ENCODE peak calls at places on chromosome 12, in seven cellular contexts. One of them, this sample, is unnamed.
A peak's percentile ranks its signal among the peaks of the same experiment; 100 is the strongest.

GRCh38 chr12:69419701-69420100 is 50.5 kb upstream of the FRS2 start:
- DNase-seq in thoracic aorta: no peak
- DNase-seq in choroid plexus epithelial cell: no peak
- DNase-seq in cardiac muscle cell: no peak
- DNase-seq in left ventricle myocardium inferior: no peak
- DNase-seq in epithelial cell of esophagus: no peak
- DNase-seq in prostate gland: no peak
- DNase-seq in this sample: no peak

GRCh38 chr12:5123921-5124320 is 80.2 kb downstream of the KCNA5 start:
- DNase-seq in epithelial cell of esophagus: no peak
- DNase-seq in choroid plexus epithelial cell: no peak
- DNase-seq in thoracic aorta: no peak
- DNase-seq in left ventricle myocardium inferior: no peak
- DNase-seq in cardiac muscle cell: no peak
- DNase-seq in prostate gland: no peak
- DNase-seq in this sample: no peak

GRCh38 chr12:97267803-97268202 is 194.8 kb upstream of the RMST start:
- DNase-seq in epithelial cell of esophagus: no peak
- DNase-seq in prostate gland: no peak
- DNase-seq in thoracic aorta: no peak
- DNase-seq in left ventricle myocardium inferior: no peak
- DNase-seq in choroid plexus epithelial cell: no peak
- DNase-seq in cardiac muscle cell: no peak
- DNase-seq in this sample: no peak

GRCh38 chr12:30725739-30726138 is 29.0 kb downstream of the CAPRIN2 start:
- DNase-seq in epithelial cell of esophagus: peak; percentile 75
- DNase-seq in left ventricle myocardium inferior: no peak
- DNase-seq in choroid plexus epithelial cell: peak; percentile 80
- DNase-seq in prostate gland: no peak
- DNase-seq in cardiac muscle cell: peak; percentile 80
- DNase-seq in thoracic aorta: no peak
- DNase-seq in this sample: peak; percentile 59

GRCh38 chr12:52385226-52385702 is at the start of gene KRT84:
- DNase-seq in thoracic aorta: no peak
- DNase-seq in left ventricle myocardium inferior: no peak
- DNase-seq in epithelial cell of esophagus: no peak
- DNase-seq in cardiac muscle cell: no peak
- DNase-seq in prostate gland: no peak
- DNase-seq in choroid plexus epithelial cell: no peak
- DNase-seq in this sample: no peak

GRCh38 chr12:70787612-70788011 is 132.9 kb downstream of the PTPRR start:
- DNase-seq in epithelial cell of esophagus: no peak
- DNase-seq in cardiac muscle cell: no peak
- DNase-seq in prostate gland: no peak
- DNase-seq in left ventricle myocardium inferior: no peak
- DNase-seq in thoracic aorta: no peak
- DNase-seq in choroid plexus epithelial cell: no peak
- DNase-seq in this sample: no peak

GRCh38 chr12:117674313-117674712 is 294.5 kb downstream of the KSR2 start:
- DNase-seq in choroid plexus epithelial cell: no peak
- DNase-seq in epithelial cell of esophagus: no peak
- DNase-seq in thoracic aorta: no peak
- DNase-seq in cardiac muscle cell: no peak
- DNase-seq in prostate gland: no peak
- DNase-seq in left ventricle myocardium inferior: no peak
- DNase-seq in this sample: no peak

GRCh38 chr12:32134144-32134888 is 27.7 kb downstream of the BICD1 start:
- DNase-seq in prostate gland: no peak
- DNase-seq in left ventricle myocardium inferior: no peak
- DNase-seq in epithelial cell of esophagus: peak; percentile 59
- DNase-seq in cardiac muscle cell: peak; percentile 43
- DNase-seq in thoracic aorta: no peak
- DNase-seq in choroid plexus epithelial cell: peak; percentile 51
- DNase-seq in this sample: no peak

GRCh38 chr12:15774819-15775218 is 14.4 kb downstream of the EPS8 start:
- DNase-seq in epithelial cell of esophagus: no peak
- DNase-seq in left ventricle myocardium inferior: no peak
- DNase-seq in choroid plexus epithelial cell: peak; percentile 77
- DNase-seq in cardiac muscle cell: no peak
- DNase-seq in prostate gland: no peak
- DNase-seq in thoracic aorta: no peak
- DNase-seq in this sample: no peak

GRCh38 chr12:103468837-103469236 is 26.9 kb downstream of the C12orf42 start:
- DNase-seq in choroid plexus epithelial cell: no peak
- DNase-seq in epithelial cell of esophagus: no peak
- DNase-seq in left ventricle myocardium inferior: no peak
- DNase-seq in cardiac muscle cell: no peak
- DNase-seq in thoracic aorta: no peak
- DNase-seq in prostate gland: no peak
- DNase-seq in this sample: no peak

GRCh38 chr12:94148841-94149780 is 734 bp downstream of the PLXNC1 start:
- DNase-seq in prostate gland: no peak
- DNase-seq in choroid plexus epithelial cell: peak; percentile 60
- DNase-seq in thoracic aorta: no peak
- DNase-seq in left ventricle myocardium inferior: peak; percentile 33
- DNase-seq in cardiac muscle cell: peak; percentile 72
- DNase-seq in epithelial cell of esophagus: peak; percentile 7
- DNase-seq in this sample: no peak

GRCh38 chr12:121087467-121088207 is 45.0 kb upstream of the P2RX7 start:
- DNase-seq in epithelial cell of esophagus: no peak
- DNase-seq in prostate gland: no peak
- DNase-seq in left ventricle myocardium inferior: no peak
- DNase-seq in thoracic aorta: no peak
- DNase-seq in cardiac muscle cell: no peak
- DNase-seq in choroid plexus epithelial cell: no peak
- DNase-seq in this sample: no peak

GRCh38 chr12:101594700-101595099 is at the start of gene MYBPC1:
- DNase-seq in left ventricle myocardium inferior: no peak
- DNase-seq in choroid plexus epithelial cell: no peak
- DNase-seq in epithelial cell of esophagus: no peak
- DNase-seq in cardiac muscle cell: no peak
- DNase-seq in prostate gland: no peak
- DNase-seq in thoracic aorta: no peak
- DNase-seq in this sample: no peak

GRCh38 chr12:92721130-92721529 is 18.3 kb downstream of the PLEKHG7 start:
- DNase-seq in prostate gland: no peak
- DNase-seq in thoracic aorta: no peak
- DNase-seq in epithelial cell of esophagus: no peak
- DNase-seq in choroid plexus epithelial cell: peak; percentile 49
- DNase-seq in left ventricle myocardium inferior: no peak
- DNase-seq in cardiac muscle cell: peak; percentile 14
- DNase-seq in this sample: no peak

GRCh38 chr12:114392909-114393308 is 13.0 kb downstream of the TBX5 start:
- DNase-seq in cardiac muscle cell: no peak
- DNase-seq in left ventricle myocardium inferior: peak; percentile 31
- DNase-seq in choroid plexus epithelial cell: no peak
- DNase-seq in thoracic aorta: no peak
- DNase-seq in prostate gland: no peak
- DNase-seq in epithelial cell of esophagus: no peak
- DNase-seq in this sample: no peak

GRCh38 chr12:117090816-117091711 is 8.2 kb downstream of the TESC start:
- DNase-seq in choroid plexus epithelial cell: no peak
- DNase-seq in cardiac muscle cell: no peak
- DNase-seq in epithelial cell of esophagus: no peak
- DNase-seq in prostate gland: no peak
- DNase-seq in left ventricle myocardium inferior: no peak
- DNase-seq in thoracic aorta: no peak
- DNase-seq in this sample: no peak

GRCh38 chr12:121678721-121679300 is 9.4 kb upstream of the MORN3 start:
- DNase-seq in left ventricle myocardium inferior: no peak
- DNase-seq in choroid plexus epithelial cell: no peak
- DNase-seq in thoracic aorta: no peak
- DNase-seq in cardiac muscle cell: no peak
- DNase-seq in epithelial cell of esophagus: no peak
- DNase-seq in prostate gland: no peak
- DNase-seq in this sample: no peak

GRCh38 chr12:43758247-43758727 is 303 bp downstream of the PUS7L start:
- DNase-seq in cardiac muscle cell: peak; percentile 46
- DNase-seq in epithelial cell of esophagus: peak; percentile 56
- DNase-seq in prostate gland: peak; percentile 27
- DNase-seq in choroid plexus epithelial cell: peak; percentile 50
- DNase-seq in thoracic aorta: no peak
- DNase-seq in left ventricle myocardium inferior: no peak
- DNase-seq in this sample: no peak

GRCh38 chr12:49623142-49623899 is at the start of gene PRPF40B:
- DNase-seq in epithelial cell of esophagus: peak; percentile 86
- DNase-seq in thoracic aorta: peak; percentile 56
- DNase-seq in left ventricle myocardium inferior: peak; percentile 90
- DNase-seq in cardiac muscle cell: peak; percentile 89
- DNase-seq in prostate gland: peak; percentile 84
- DNase-seq in choroid plexus epithelial cell: peak; percentile 86
- DNase-seq in this sample: no peak

GRCh38 chr12:88944403-88944802 is 364.1 kb upstream of the KITLG start:
- DNase-seq in left ventricle myocardium inferior: no peak
- DNase-seq in cardiac muscle cell: peak; percentile 53
- DNase-seq in choroid plexus epithelial cell: peak; percentile 53
- DNase-seq in thoracic aorta: no peak
- DNase-seq in epithelial cell of esophagus: peak; percentile 81
- DNase-seq in prostate gland: no peak
- DNase-seq in this sample: no peak

GRCh38 chr12:106317406-106318082 is 15.0 kb downstream of the TCP11L2 start:
- DNase-seq in thoracic aorta: no peak
- DNase-seq in epithelial cell of esophagus: peak; percentile 65
- DNase-seq in prostate gland: no peak
- DNase-seq in left ventricle myocardium inferior: no peak
- DNase-seq in choroid plexus epithelial cell: no peak
- DNase-seq in cardiac muscle cell: no peak
- DNase-seq in this sample: no peak

GRCh38 chr12:98754095-98754494 is 109.0 kb downstream of the APAF1 start:
- DNase-seq in left ventricle myocardium inferior: no peak
- DNase-seq in choroid plexus epithelial cell: peak; percentile 67
- DNase-seq in epithelial cell of esophagus: peak; percentile 70
- DNase-seq in thoracic aorta: no peak
- DNase-seq in prostate gland: no peak
- DNase-seq in cardiac muscle cell: peak; percentile 9
- DNase-seq in this sample: peak; percentile 21

GRCh38 chr12:103495158-103495782 is 498 bp downstream of the C12orf42 start:
- DNase-seq in choroid plexus epithelial cell: no peak
- DNase-seq in left ventricle myocardium inferior: no peak
- DNase-seq in cardiac muscle cell: no peak
- DNase-seq in prostate gland: no peak
- DNase-seq in epithelial cell of esophagus: peak; percentile 37
- DNase-seq in thoracic aorta: no peak
- DNase-seq in this sample: no peak

GRCh38 chr12:93440043-93440835 is 1.5 kb downstream of the UBE2N start:
- DNase-seq in left ventricle myocardium inferior: no peak
- DNase-seq in thoracic aorta: no peak
- DNase-seq in choroid plexus epithelial cell: peak; percentile 29
- DNase-seq in prostate gland: no peak
- DNase-seq in cardiac muscle cell: no peak
- DNase-seq in epithelial cell of esophagus: peak; percentile 77
- DNase-seq in this sample: no peak

GRCh38 chr12:77572371-77572770 is 258.3 kb upstream of the NAV3 start:
- DNase-seq in cardiac muscle cell: no peak
- DNase-seq in epithelial cell of esophagus: peak; percentile 4
- DNase-seq in prostate gland: no peak
- DNase-seq in left ventricle myocardium inferior: no peak
- DNase-seq in choroid plexus epithelial cell: no peak
- DNase-seq in thoracic aorta: no peak
- DNase-seq in this sample: no peak

GRCh38 chr12:124941170-124941527 is 26.7 kb upstream of the UBC start:
- DNase-seq in left ventricle myocardium inferior: no peak
- DNase-seq in choroid plexus epithelial cell: no peak
- DNase-seq in prostate gland: no peak
- DNase-seq in epithelial cell of esophagus: no peak
- DNase-seq in thoracic aorta: no peak
- DNase-seq in cardiac muscle cell: no peak
- DNase-seq in this sample: no peak

DNA sequence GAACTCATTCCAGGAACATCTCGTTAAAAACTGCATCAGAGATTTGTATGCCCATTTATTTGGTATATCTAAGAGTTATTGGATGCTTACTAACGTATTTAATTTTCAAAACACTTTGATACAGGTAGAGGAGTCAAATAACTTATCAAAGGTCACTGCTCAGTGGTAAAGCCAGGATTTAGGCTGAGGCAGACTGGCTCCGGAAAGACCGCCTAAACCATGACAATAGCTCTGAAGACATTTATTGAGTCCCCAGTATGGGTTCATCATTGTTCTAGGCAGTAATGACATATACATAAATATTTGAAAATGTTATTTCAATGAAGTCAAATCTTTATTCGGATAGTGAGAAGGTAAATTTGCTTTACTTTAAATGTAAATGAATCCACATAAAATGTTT is 30.3 kb downstream of the WBP11 start:
- DNase-seq in cardiac muscle cell: no peak
- DNase-seq in epithelial cell of esophagus: no peak
- DNase-seq in left ventricle myocardium inferior: no peak
- DNase-seq in thoracic aorta: no peak
- DNase-seq in prostate gland: no peak
- DNase-seq in choroid plexus epithelial cell: no peak
- DNase-seq in this sample: no peak
- H3K4me3 ChIP-seq in cardiac muscle cell: no peak overlapping the region
- H3K4me3 ChIP-seq in epithelial cell of esophagus: no peak overlapping the region
- H3K4me3 ChIP-seq in left ventricle myocardium inferior: no peak overlapping the region
- H3K4me3 ChIP-seq in thoracic aorta: peak overlapping the region; percentile 84
- H3K4me3 ChIP-seq in prostate gland: no peak overlapping the region
- H3K4me3 ChIP-seq in choroid plexus epithelial cell: no peak overlapping the region
- H3K4me3 ChIP-seq in this sample: no peak overlapping the region

GRCh38 chr12:55659486-55660385 is 23.0 kb downstream of the OR10P1 start:
- DNase-seq in thoracic aorta: no peak
- DNase-seq in cardiac muscle cell: peak; percentile 72
- DNase-seq in left ventricle myocardium inferior: peak; percentile 48
- DNase-seq in prostate gland: no peak
- DNase-seq in choroid plexus epithelial cell: peak; percentile 36
- DNase-seq in epithelial cell of esophagus: no peak
- DNase-seq in this sample: no peak
- TF ChIP-seq CTCF in thoracic aorta: peak; percentile 21
- TF ChIP-seq CTCF in cardiac muscle cell: peak; percentile 61
- TF ChIP-seq CTCF in left ventricle myocardium inferior: peak; percentile 55
- TF ChIP-seq CTCF in prostate gland: no peak
- TF ChIP-seq CTCF in choroid plexus epithelial cell: peak; percentile 62
- TF ChIP-seq CTCF in epithelial cell of esophagus: peak; percentile 31
- TF ChIP-seq CTCF in this sample: peak; percentile 46

GRCh38 chr12:105090361-105090760 is 6.1 kb upstream of the ALDH1L2 start:
- DNase-seq in thoracic aorta: no peak
- DNase-seq in choroid plexus epithelial cell: no peak
- DNase-seq in prostate gland: no peak
- DNase-seq in epithelial cell of esophagus: no peak
- DNase-seq in left ventricle myocardium inferior: no peak
- DNase-seq in cardiac muscle cell: no peak
- DNase-seq in this sample: no peak

GRCh38 chr12:105092336-105092735 is 8.1 kb upstream of the ALDH1L2 start:
- DNase-seq in epithelial cell of esophagus: peak; percentile 88
- DNase-seq in left ventricle myocardium inferior: no peak
- DNase-seq in thoracic aorta: no peak
- DNase-seq in prostate gland: peak; percentile 60
- DNase-seq in choroid plexus epithelial cell: no peak
- DNase-seq in cardiac muscle cell: no peak
- DNase-seq in this sample: no peak

GRCh38 chr12:105089817-105090216 is 5.6 kb upstream of the ALDH1L2 start:
- DNase-seq in left ventricle myocardium inferior: no peak
- DNase-seq in cardiac muscle cell: no peak
- DNase-seq in prostate gland: no peak
- DNase-seq in choroid plexus epithelial cell: no peak
- DNase-seq in epithelial cell of esophagus: no peak
- DNase-seq in thoracic aorta: no peak
- DNase-seq in this sample: no peak

GRCh38 chr12:105091495-105092206 is 7.4 kb upstream of the ALDH1L2 start:
- DNase-seq in choroid plexus epithelial cell: no peak
- DNase-seq in epithelial cell of esophagus: no peak
- DNase-seq in left ventricle myocardium inferior: no peak
- DNase-seq in cardiac muscle cell: no peak
- DNase-seq in thoracic aorta: no peak
- DNase-seq in prostate gland: no peak
- DNase-seq in this sample: no peak
- H3K4me3 ChIP-seq in choroid plexus epithelial cell: no peak overlapping the region
- H3K4me3 ChIP-seq in epithelial cell of esophagus: peak overlapping the region; percentile 42
- H3K4me3 ChIP-seq in left ventricle myocardium inferior: no peak overlapping the region
- H3K4me3 ChIP-seq in cardiac muscle cell: no peak overlapping the region
- H3K4me3 ChIP-seq in thoracic aorta: no peak overlapping the region
- H3K4me3 ChIP-seq in prostate gland: no peak overlapping the region
- H3K4me3 ChIP-seq in this sample: no peak overlapping the region

GRCh38 chr12:48105867-48106563 is at the start of gene SENP1:
- DNase-seq in prostate gland: peak; percentile 78
- DNase-seq in thoracic aorta: peak; percentile 53
- DNase-seq in epithelial cell of esophagus: peak; percentile 83
- DNase-seq in choroid plexus epithelial cell: peak; percentile 86
- DNase-seq in cardiac muscle cell: peak; percentile 92
- DNase-seq in left ventricle myocardium inferior: peak; percentile 90
- DNase-seq in this sample: no peak
- TF ChIP-seq CTCF in prostate gland: no peak
- TF ChIP-seq CTCF in thoracic aorta: no peak
- TF ChIP-seq CTCF in epithelial cell of esophagus: peak; percentile 24
- TF ChIP-seq CTCF in choroid plexus epithelial cell: peak; percentile 32
- TF ChIP-seq CTCF in cardiac muscle cell: peak; percentile 23
- TF ChIP-seq CTCF in left ventricle myocardium inferior: peak; percentile 56
- TF ChIP-seq CTCF in this sample: no peak

This sample was measured in AG04449.